ENCODE peak calls at places on chromosomes 5 and 9, in ten cellular contexts. One of them, this sample, is unnamed.

GRCh38 chr5:65199988-65200668 is 281.6 kb downstream of the ADAMTS6 start:
- DNase-seq in prostate gland: no peak
- DNase-seq in HCT116: no peak
- DNase-seq in NB4: no peak
- DNase-seq in tibial nerve: no peak
- DNase-seq in stomach: no peak
- DNase-seq in body of pancreas: no peak
- DNase-seq in esophagus squamous epithelium: no peak
- DNase-seq in transverse colon: no peak
- DNase-seq in heart left ventricle: no peak
- DNase-seq in this sample: no peak

GRCh38 chr9:85522459-85523092 is 219.2 kb downstream of the AGTPBP1 start:
- DNase-seq in heart left ventricle: peak
- DNase-seq in tibial nerve: peak
- DNase-seq in stomach: no peak
- DNase-seq in prostate gland: peak
- DNase-seq in NB4: peak
- DNase-seq in esophagus squamous epithelium: no peak
- DNase-seq in body of pancreas: peak
- DNase-seq in HCT116: no peak
- DNase-seq in transverse colon: peak
- DNase-seq in this sample: no peak

GRCh38 chr9:93601063-93601462 is 24.7 kb downstream of the PHF2 start:
- DNase-seq in HCT116: no peak
- DNase-seq in esophagus squamous epithelium: no peak
- DNase-seq in transverse colon: no peak
- DNase-seq in stomach: no peak
- DNase-seq in heart left ventricle: no peak
- DNase-seq in body of pancreas: no peak
- DNase-seq in NB4: no peak
- DNase-seq in tibial nerve: no peak
- DNase-seq in prostate gland: no peak
- DNase-seq in this sample: no peak

GRCh38 chr5:125492977-125493376 is 746.5 kb upstream of the ZNF608 start:
- DNase-seq in heart left ventricle: no peak
- DNase-seq in tibial nerve: no peak
- DNase-seq in stomach: no peak
- DNase-seq in HCT116: no peak
- DNase-seq in body of pancreas: no peak
- DNase-seq in NB4: no peak
- DNase-seq in prostate gland: no peak
- DNase-seq in esophagus squamous epithelium: no peak
- DNase-seq in transverse colon: no peak
- DNase-seq in this sample: no peak

GRCh38 chr9:841371-842209 is at the start of gene DMRT1:
- DNase-seq in prostate gland: no peak
- DNase-seq in tibial nerve: no peak
- DNase-seq in heart left ventricle: no peak
- DNase-seq in esophagus squamous epithelium: no peak
- DNase-seq in stomach: no peak
- DNase-seq in HCT116: no peak
- DNase-seq in body of pancreas: no peak
- DNase-seq in NB4: no peak
- DNase-seq in transverse colon: no peak
- DNase-seq in this sample: no peak

GRCh38 chr5:163473613-163474243 is 13.3 kb downstream of the HMMR start:
- DNase-seq in tibial nerve: no peak
- DNase-seq in esophagus squamous epithelium: no peak
- DNase-seq in body of pancreas: no peak
- DNase-seq in transverse colon: no peak
- DNase-seq in prostate gland: no peak
- DNase-seq in NB4: no peak
- DNase-seq in heart left ventricle: no peak
- DNase-seq in stomach: no peak
- DNase-seq in HCT116: no peak
- DNase-seq in this sample: no peak

GRCh38 chr5:124289641-124290201 is 456.7 kb downstream of the ZNF608 start:
- DNase-seq in HCT116: peak
- DNase-seq in stomach: peak
- DNase-seq in tibial nerve: no peak
- DNase-seq in heart left ventricle: no peak
- DNase-seq in body of pancreas: peak
- DNase-seq in prostate gland: peak
- DNase-seq in esophagus squamous epithelium: no peak
- DNase-seq in transverse colon: peak
- DNase-seq in NB4: no peak
- DNase-seq in this sample: no peak

GRCh38 chr9:21585756-21586752 is 103.9 kb upstream of the IFNE start:
- DNase-seq in prostate gland: no peak
- DNase-seq in transverse colon: no peak
- DNase-seq in tibial nerve: no peak
- DNase-seq in HCT116: no peak
- DNase-seq in stomach: no peak
- DNase-seq in heart left ventricle: no peak
- DNase-seq in body of pancreas: no peak
- DNase-seq in NB4: no peak
- DNase-seq in esophagus squamous epithelium: no peak
- DNase-seq in this sample: no peak

GRCh38 chr5:14144586-14145355 is 1.6 kb downstream of the TRIO start:
- DNase-seq in tibial nerve: peak
- DNase-seq in heart left ventricle: peak
- DNase-seq in transverse colon: peak
- DNase-seq in body of pancreas: peak
- DNase-seq in stomach: peak
- DNase-seq in prostate gland: peak
- DNase-seq in NB4: peak
- DNase-seq in HCT116: peak
- DNase-seq in esophagus squamous epithelium: no peak
- DNase-seq in this sample: peak

GRCh38 chr5:60851681-60852080 is 7.6 kb upstream of the ELOVL7 start:
- DNase-seq in prostate gland: no peak
- DNase-seq in NB4: no peak
- DNase-seq in stomach: no peak
- DNase-seq in transverse colon: no peak
- DNase-seq in tibial nerve: no peak
- DNase-seq in HCT116: no peak
- DNase-seq in esophagus squamous epithelium: no peak
- DNase-seq in heart left ventricle: no peak
- DNase-seq in body of pancreas: no peak
- DNase-seq in this sample: no peak

GRCh38 chr5:79835220-79835714 is 145.6 kb downstream of the CMYA5 start:
- DNase-seq in NB4: no peak
- DNase-seq in prostate gland: no peak
- DNase-seq in body of pancreas: no peak
- DNase-seq in esophagus squamous epithelium: no peak
- DNase-seq in transverse colon: no peak
- DNase-seq in stomach: no peak
- DNase-seq in HCT116: no peak
- DNase-seq in heart left ventricle: no peak
- DNase-seq in tibial nerve: no peak
- DNase-seq in this sample: no peak

GRCh38 chr9:115254781-115255180 is 136.8 kb upstream of the TNC start:
- DNase-seq in heart left ventricle: no peak
- DNase-seq in esophagus squamous epithelium: no peak
- DNase-seq in tibial nerve: no peak
- DNase-seq in stomach: no peak
- DNase-seq in HCT116: no peak
- DNase-seq in transverse colon: no peak
- DNase-seq in prostate gland: no peak
- DNase-seq in body of pancreas: no peak
- DNase-seq in NB4: no peak
- DNase-seq in this sample: no peak

GRCh38 chr5:96997265-96997859 is 61.5 kb downstream of the LNPEP start:
- DNase-seq in prostate gland: no peak
- DNase-seq in body of pancreas: peak
- DNase-seq in heart left ventricle: no peak
- DNase-seq in stomach: no peak
- DNase-seq in esophagus squamous epithelium: no peak
- DNase-seq in HCT116: peak
- DNase-seq in tibial nerve: peak
- DNase-seq in transverse colon: no peak
- DNase-seq in NB4: peak
- DNase-seq in this sample: no peak

GRCh38 chr5:57383093-57383861 is 99.3 kb downstream of the ACTBL2 start:
- DNase-seq in body of pancreas: no peak
- DNase-seq in tibial nerve: no peak
- DNase-seq in transverse colon: no peak
- DNase-seq in HCT116: peak
- DNase-seq in esophagus squamous epithelium: no peak
- DNase-seq in prostate gland: no peak
- DNase-seq in NB4: peak
- DNase-seq in heart left ventricle: no peak
- DNase-seq in stomach: no peak
- DNase-seq in this sample: peak

DNA sequence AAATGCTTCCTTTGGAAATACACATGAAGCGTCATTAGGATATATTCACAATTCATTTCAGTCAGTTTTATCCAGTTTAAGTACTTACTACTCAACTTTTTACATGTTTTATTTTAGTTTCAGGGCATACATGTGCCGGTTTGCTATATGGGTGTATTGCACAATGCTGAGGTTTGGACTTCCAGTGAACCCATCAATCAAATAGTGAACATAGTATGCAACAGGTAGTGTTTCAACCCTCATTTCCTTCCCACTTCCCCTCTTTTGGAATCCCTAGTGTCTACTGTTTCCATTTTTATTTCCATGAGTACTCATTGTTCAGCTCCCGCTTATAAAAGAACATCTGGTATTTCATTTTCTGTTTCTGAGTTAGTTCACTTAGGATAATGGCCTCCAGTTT is 74.7 kb downstream of the TMEM161B start:
- DNase-seq in stomach: no peak
- DNase-seq in HCT116: no peak
- DNase-seq in heart left ventricle: no peak
- DNase-seq in transverse colon: no peak
- DNase-seq in tibial nerve: no peak
- DNase-seq in body of pancreas: no peak
- DNase-seq in prostate gland: no peak
- DNase-seq in NB4: peak
- DNase-seq in esophagus squamous epithelium: no peak
- DNase-seq in this sample: no peak
- TF ChIP-seq POLR2A in stomach: no peak
- TF ChIP-seq POLR2A in HCT116: no peak
- TF ChIP-seq POLR2A in heart left ventricle: no peak
- TF ChIP-seq POLR2A in transverse colon: no peak
- TF ChIP-seq POLR2A in tibial nerve: no peak
- TF ChIP-seq POLR2A in body of pancreas: no peak
- TF ChIP-seq POLR2A in prostate gland: no peak
- TF ChIP-seq POLR2A in NB4: no peak
- TF ChIP-seq POLR2A in esophagus squamous epithelium: no peak
- TF ChIP-seq POLR2A in this sample: no peak

GRCh38 chr5:88886252-88886651 is 3.3 kb upstream of the MEF2C start:
- DNase-seq in NB4: no peak
- DNase-seq in HCT116: no peak
- DNase-seq in tibial nerve: no peak
- DNase-seq in transverse colon: no peak
- DNase-seq in stomach: no peak
- DNase-seq in body of pancreas: no peak
- DNase-seq in heart left ventricle: no peak
- DNase-seq in esophagus squamous epithelium: no peak
- DNase-seq in prostate gland: no peak
- DNase-seq in this sample: no peak
- H3K4me3 ChIP-seq in NB4: no peak
- H3K4me3 ChIP-seq in HCT116: no peak
- H3K4me3 ChIP-seq in tibial nerve: no peak
- H3K4me3 ChIP-seq in transverse colon: no peak
- H3K4me3 ChIP-seq in stomach: peak
- H3K4me3 ChIP-seq in body of pancreas: no peak
- H3K4me3 ChIP-seq in heart left ventricle: peak
- H3K4me3 ChIP-seq in esophagus squamous epithelium: peak
- H3K4me3 ChIP-seq in prostate gland: no peak
- H3K4me3 ChIP-seq in this sample: no peak

GRCh38 chr9:111481885-111482636 is 2.1 kb downstream of the ECPAS start:
- DNase-seq in heart left ventricle: no peak
- DNase-seq in body of pancreas: no peak
- DNase-seq in HCT116: no peak
- DNase-seq in prostate gland: peak
- DNase-seq in NB4: peak
- DNase-seq in stomach: no peak
- DNase-seq in esophagus squamous epithelium: no peak
- DNase-seq in tibial nerve: no peak
- DNase-seq in transverse colon: no peak
- DNase-seq in this sample: no peak

GRCh38 chr9:111483419-111483861 is 743 bp downstream of the ECPAS start:
- DNase-seq in heart left ventricle: no peak
- DNase-seq in prostate gland: no peak
- DNase-seq in HCT116: no peak
- DNase-seq in esophagus squamous epithelium: peak
- DNase-seq in transverse colon: peak
- DNase-seq in tibial nerve: no peak
- DNase-seq in body of pancreas: no peak
- DNase-seq in stomach: no peak
- DNase-seq in NB4: peak
- DNase-seq in this sample: no peak

GRCh38 chr9:111484564-111484878 is 338 bp upstream of the ECPAS start:
- DNase-seq in heart left ventricle: no peak
- DNase-seq in esophagus squamous epithelium: no peak
- DNase-seq in prostate gland: no peak
- DNase-seq in NB4: no peak
- DNase-seq in body of pancreas: no peak
- DNase-seq in HCT116: no peak
- DNase-seq in stomach: no peak
- DNase-seq in transverse colon: no peak
- DNase-seq in tibial nerve: no peak
- DNase-seq in this sample: no peak

GRCh38 chr9:111483862-111484563 is at the start of gene ECPAS:
- DNase-seq in HCT116: peak
- DNase-seq in transverse colon: peak
- DNase-seq in body of pancreas: peak
- DNase-seq in esophagus squamous epithelium: peak
- DNase-seq in NB4: peak
- DNase-seq in heart left ventricle: peak
- DNase-seq in prostate gland: peak
- DNase-seq in stomach: peak
- DNase-seq in tibial nerve: peak
- DNase-seq in this sample: peak

GRCh38 chr9:111482656-111483418 is 1.3 kb downstream of the ECPAS start:
- DNase-seq in HCT116: no peak
- DNase-seq in tibial nerve: peak
- DNase-seq in esophagus squamous epithelium: peak
- DNase-seq in body of pancreas: peak
- DNase-seq in NB4: peak
- DNase-seq in prostate gland: peak
- DNase-seq in heart left ventricle: peak
- DNase-seq in transverse colon: peak
- DNase-seq in stomach: peak
- DNase-seq in this sample: peak
- TF ChIP-seq POLR2A in HCT116: peak
- TF ChIP-seq POLR2A in tibial nerve: peak
- TF ChIP-seq POLR2A in esophagus squamous epithelium: no peak
- TF ChIP-seq POLR2A in body of pancreas: peak
- TF ChIP-seq POLR2A in NB4: no peak
- TF ChIP-seq POLR2A in prostate gland: peak
- TF ChIP-seq POLR2A in heart left ventricle: peak
- TF ChIP-seq POLR2A in transverse colon: peak
- TF ChIP-seq POLR2A in stomach: no peak
- TF ChIP-seq POLR2A in this sample: peak

GRCh38 chr5:88108490-88109279 is 160.0 kb downstream of the TMEM161B start:
- DNase-seq in body of pancreas: no peak
- DNase-seq in transverse colon: no peak
- DNase-seq in NB4: no peak
- DNase-seq in esophagus squamous epithelium: no peak
- DNase-seq in HCT116: no peak
- DNase-seq in heart left ventricle: no peak
- DNase-seq in prostate gland: no peak
- DNase-seq in stomach: no peak
- DNase-seq in tibial nerve: no peak
- DNase-seq in this sample: no peak
- H3K4me3 ChIP-seq in body of pancreas: no peak
- H3K4me3 ChIP-seq in transverse colon: no peak
- H3K4me3 ChIP-seq in NB4: no peak
- H3K4me3 ChIP-seq in esophagus squamous epithelium: no peak
- H3K4me3 ChIP-seq in HCT116: no peak
- H3K4me3 ChIP-seq in heart left ventricle: no peak
- H3K4me3 ChIP-seq in prostate gland: no peak
- H3K4me3 ChIP-seq in stomach: no peak
- H3K4me3 ChIP-seq in tibial nerve: no peak
- H3K4me3 ChIP-seq in this sample: no peak